ENCODE peak calls at places on chromosomes 13 and 19, in eight cellular contexts. One of them, this sample, is unnamed.

GRCh38 chr19:10962863-10963262 is 2.0 kb downstream of the SMARCA4 start:
- DNase-seq in pancreas: no peak
- DNase-seq in kidney epithelial cell: no peak
- DNase-seq in glutamatergic neuron: no peak
- DNase-seq in progenitor cell of endocrine pancreas: no peak
- DNase-seq in keratinocyte: no peak
- DNase-seq in astrocyte of the cerebellum: no peak
- DNase-seq in natural killer cell: no peak
- DNase-seq in this sample: no peak

GRCh38 chr13:67224148-67224846 is 5.8 kb downstream of the PCDH9 start:
- DNase-seq in progenitor cell of endocrine pancreas: no peak
- DNase-seq in keratinocyte: peak; percentile 17
- DNase-seq in kidney epithelial cell: no peak
- DNase-seq in glutamatergic neuron: peak; percentile 68
- DNase-seq in pancreas: peak; percentile 94
- DNase-seq in natural killer cell: no peak
- DNase-seq in astrocyte of the cerebellum: peak; percentile 72
- DNase-seq in this sample: no peak

GRCh38 chr19:49767380-49767779 is 579 bp downstream of the AP2A1 start:
- DNase-seq in natural killer cell: no peak
- DNase-seq in kidney epithelial cell: no peak
- DNase-seq in keratinocyte: no peak
- DNase-seq in pancreas: no peak
- DNase-seq in progenitor cell of endocrine pancreas: no peak
- DNase-seq in glutamatergic neuron: no peak
- DNase-seq in astrocyte of the cerebellum: no peak
- DNase-seq in this sample: no peak

GRCh38 chr19:10238172-10238783 is 7.1 kb upstream of the S1PR2 start:
- DNase-seq in keratinocyte: no peak
- DNase-seq in pancreas: no peak
- DNase-seq in glutamatergic neuron: no peak
- DNase-seq in progenitor cell of endocrine pancreas: no peak
- DNase-seq in kidney epithelial cell: no peak
- DNase-seq in natural killer cell: no peak
- DNase-seq in astrocyte of the cerebellum: no peak
- DNase-seq in this sample: no peak

GRCh38 chr19:10797541-10798256 is 38.3 kb downstream of the TMED1 start:
- DNase-seq in keratinocyte: no peak
- DNase-seq in progenitor cell of endocrine pancreas: no peak
- DNase-seq in glutamatergic neuron: no peak
- DNase-seq in pancreas: no peak
- DNase-seq in kidney epithelial cell: no peak
- DNase-seq in natural killer cell: peak; percentile 96
- DNase-seq in astrocyte of the cerebellum: no peak
- DNase-seq in this sample: no peak

GRCh38 chr13:97932006-97932405 is 21.5 kb upstream of the IPO5 start:
- DNase-seq in keratinocyte: no peak
- DNase-seq in pancreas: no peak
- DNase-seq in kidney epithelial cell: no peak
- DNase-seq in astrocyte of the cerebellum: no peak
- DNase-seq in glutamatergic neuron: no peak
- DNase-seq in natural killer cell: no peak
- DNase-seq in progenitor cell of endocrine pancreas: no peak
- DNase-seq in this sample: no peak

GRCh38 chr19:23116802-23117571 is at the start of gene ZNF730:
- DNase-seq in kidney epithelial cell: peak; percentile 70
- DNase-seq in pancreas: peak; percentile 29
- DNase-seq in keratinocyte: no peak
- DNase-seq in astrocyte of the cerebellum: peak; percentile 54
- DNase-seq in natural killer cell: peak; percentile 84
- DNase-seq in glutamatergic neuron: peak; percentile 80
- DNase-seq in progenitor cell of endocrine pancreas: peak; percentile 84
- DNase-seq in this sample: peak; percentile 47

GRCh38 chr19:16920816-16921529 is 32.2 kb downstream of the F2RL3 start:
- DNase-seq in keratinocyte: peak; percentile 73
- DNase-seq in astrocyte of the cerebellum: peak; percentile 38
- DNase-seq in glutamatergic neuron: no peak
- DNase-seq in progenitor cell of endocrine pancreas: no peak
- DNase-seq in pancreas: no peak
- DNase-seq in natural killer cell: no peak
- DNase-seq in kidney epithelial cell: no peak
- DNase-seq in this sample: peak; percentile 26

GRCh38 chr13:35694549-35695233 is 218.2 kb upstream of the MAB21L1 start:
- DNase-seq in keratinocyte: no peak
- DNase-seq in pancreas: no peak
- DNase-seq in astrocyte of the cerebellum: no peak
- DNase-seq in progenitor cell of endocrine pancreas: no peak
- DNase-seq in glutamatergic neuron: no peak
- DNase-seq in kidney epithelial cell: no peak
- DNase-seq in natural killer cell: no peak
- DNase-seq in this sample: no peak

GRCh38 chr19:58218899-58219298 is 9.8 kb upstream of the ZNF544 start:
- DNase-seq in glutamatergic neuron: peak; percentile 27
- DNase-seq in progenitor cell of endocrine pancreas: no peak
- DNase-seq in natural killer cell: no peak
- DNase-seq in astrocyte of the cerebellum: no peak
- DNase-seq in keratinocyte: no peak
- DNase-seq in kidney epithelial cell: no peak
- DNase-seq in pancreas: no peak
- DNase-seq in this sample: no peak

GRCh38 chr13:85557651-85558050 is 241.6 kb downstream of the SLITRK6 start:
- DNase-seq in keratinocyte: no peak
- DNase-seq in astrocyte of the cerebellum: no peak
- DNase-seq in kidney epithelial cell: no peak
- DNase-seq in glutamatergic neuron: no peak
- DNase-seq in progenitor cell of endocrine pancreas: no peak
- DNase-seq in natural killer cell: no peak
- DNase-seq in pancreas: no peak
- DNase-seq in this sample: no peak

GRCh38 chr13:107642841-107643240 is 572.5 kb downstream of the LIG4 start:
- DNase-seq in glutamatergic neuron: peak; percentile 27
- DNase-seq in kidney epithelial cell: no peak
- DNase-seq in keratinocyte: no peak
- DNase-seq in astrocyte of the cerebellum: no peak
- DNase-seq in pancreas: no peak
- DNase-seq in natural killer cell: no peak
- DNase-seq in progenitor cell of endocrine pancreas: no peak
- DNase-seq in this sample: no peak

DNA sequence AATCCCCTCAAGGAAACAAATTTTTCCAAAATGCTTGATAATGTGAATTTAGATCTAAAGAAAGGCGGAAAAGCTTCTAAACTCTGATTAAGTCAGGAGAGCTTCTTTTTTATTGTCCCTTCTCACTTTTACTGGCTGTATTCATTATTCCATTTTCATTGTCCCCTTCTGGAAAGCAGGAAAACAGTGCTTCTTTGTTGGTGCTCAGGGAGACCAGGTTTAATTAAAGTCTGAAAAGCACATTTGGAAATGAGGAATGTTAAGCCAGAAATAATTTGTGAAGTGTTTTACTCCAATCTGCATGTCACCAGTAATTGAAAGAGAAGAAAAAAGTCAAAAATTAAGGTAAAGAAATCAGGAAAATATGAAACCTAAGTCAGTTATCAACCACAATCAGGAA is 43.5 kb upstream of the TSC22D1 start:
- DNase-seq in astrocyte of the cerebellum: no peak
- DNase-seq in natural killer cell: no peak
- DNase-seq in glutamatergic neuron: no peak
- DNase-seq in kidney epithelial cell: no peak
- DNase-seq in progenitor cell of endocrine pancreas: no peak
- DNase-seq in pancreas: no peak
- DNase-seq in keratinocyte: no peak
- DNase-seq in this sample: no peak
- TF ChIP-seq CTCF in astrocyte of the cerebellum: no peak
- TF ChIP-seq CTCF in natural killer cell: no peak
- TF ChIP-seq CTCF in glutamatergic neuron: no peak
- TF ChIP-seq CTCF in kidney epithelial cell: no peak
- TF ChIP-seq CTCF in progenitor cell of endocrine pancreas: no peak
- TF ChIP-seq CTCF in pancreas: no peak
- TF ChIP-seq CTCF in keratinocyte: no peak
- TF ChIP-seq CTCF in this sample: no peak

GRCh38 chr19:36489139-36489919 is at the start of gene ZNF566:
- DNase-seq in astrocyte of the cerebellum: peak; percentile 93
- DNase-seq in pancreas: peak; percentile 92
- DNase-seq in progenitor cell of endocrine pancreas: peak; percentile 93
- DNase-seq in glutamatergic neuron: peak; percentile 94
- DNase-seq in kidney epithelial cell: peak; percentile 96
- DNase-seq in natural killer cell: peak; percentile 84
- DNase-seq in keratinocyte: peak; percentile 95
- DNase-seq in this sample: peak; percentile 86

GRCh38 chr19:36483653-36484052 is 5.7 kb downstream of the ZNF566 start:
- DNase-seq in keratinocyte: no peak
- DNase-seq in astrocyte of the cerebellum: no peak
- DNase-seq in kidney epithelial cell: no peak
- DNase-seq in glutamatergic neuron: no peak
- DNase-seq in natural killer cell: no peak
- DNase-seq in progenitor cell of endocrine pancreas: no peak
- DNase-seq in pancreas: no peak
- DNase-seq in this sample: no peak

GRCh38 chr19:36489920-36490415 is 607 bp upstream of the ZNF566 start:
- DNase-seq in progenitor cell of endocrine pancreas: no peak
- DNase-seq in glutamatergic neuron: peak; percentile 81
- DNase-seq in astrocyte of the cerebellum: peak; percentile 89
- DNase-seq in pancreas: no peak
- DNase-seq in natural killer cell: peak; percentile 63
- DNase-seq in keratinocyte: peak; percentile 75
- DNase-seq in kidney epithelial cell: peak; percentile 64
- DNase-seq in this sample: no peak

GRCh38 chr19:36488118-36488815 is 1.1 kb downstream of the ZNF566 start:
- DNase-seq in kidney epithelial cell: no peak
- DNase-seq in natural killer cell: no peak
- DNase-seq in progenitor cell of endocrine pancreas: no peak
- DNase-seq in astrocyte of the cerebellum: no peak
- DNase-seq in keratinocyte: no peak
- DNase-seq in glutamatergic neuron: no peak
- DNase-seq in pancreas: no peak
- DNase-seq in this sample: no peak

DNA sequence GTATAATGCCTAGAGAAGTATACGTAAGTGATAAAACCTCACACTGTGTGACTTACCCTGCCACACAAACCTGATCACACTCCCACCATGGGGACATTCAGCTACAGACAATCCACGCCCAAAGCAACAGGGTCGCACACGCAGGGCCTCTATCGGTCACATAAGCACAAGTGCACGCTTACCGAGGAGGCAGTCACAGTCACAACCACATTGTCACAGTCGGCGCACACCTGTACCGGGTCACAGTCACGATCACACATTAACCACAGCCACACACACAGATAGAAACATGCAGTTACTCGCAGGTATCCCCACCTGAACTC is 584 bp downstream of the ZNF566 start:
- DNase-seq in pancreas: peak; percentile 36
- DNase-seq in progenitor cell of endocrine pancreas: no peak
- DNase-seq in glutamatergic neuron: peak; percentile 17
- DNase-seq in astrocyte of the cerebellum: no peak
- DNase-seq in natural killer cell: no peak
- DNase-seq in keratinocyte: no peak
- DNase-seq in kidney epithelial cell: no peak
- DNase-seq in this sample: no peak
- TF ChIP-seq CTCF in pancreas: no peak
- TF ChIP-seq CTCF in progenitor cell of endocrine pancreas: peak; percentile 8
- TF ChIP-seq CTCF in glutamatergic neuron: no peak
- TF ChIP-seq CTCF in astrocyte of the cerebellum: no peak
- TF ChIP-seq CTCF in natural killer cell: no peak
- TF ChIP-seq CTCF in keratinocyte: no peak
- TF ChIP-seq CTCF in kidney epithelial cell: no peak
- TF ChIP-seq CTCF in this sample: no peak

GRCh38 chr19:3710265-3710812 is 2.2 kb downstream of the TJP3 start:
- DNase-seq in progenitor cell of endocrine pancreas: no peak
- DNase-seq in astrocyte of the cerebellum: no peak
- DNase-seq in pancreas: peak; percentile 98
- DNase-seq in kidney epithelial cell: no peak
- DNase-seq in keratinocyte: no peak
- DNase-seq in natural killer cell: no peak
- DNase-seq in glutamatergic neuron: no peak
- DNase-seq in this sample: peak; percentile 94

GRCh38 chr19:3712663-3713531 is 4.7 kb downstream of the TJP3 start:
- DNase-seq in progenitor cell of endocrine pancreas: no peak
- DNase-seq in kidney epithelial cell: no peak
- DNase-seq in keratinocyte: no peak
- DNase-seq in natural killer cell: no peak
- DNase-seq in pancreas: no peak
- DNase-seq in astrocyte of the cerebellum: no peak
- DNase-seq in glutamatergic neuron: no peak
- DNase-seq in this sample: no peak

GRCh38 chr19:3707868-3708206 is 347 bp upstream of the TJP3 start:
- DNase-seq in keratinocyte: no peak
- DNase-seq in pancreas: no peak
- DNase-seq in progenitor cell of endocrine pancreas: no peak
- DNase-seq in kidney epithelial cell: no peak
- DNase-seq in natural killer cell: no peak
- DNase-seq in glutamatergic neuron: no peak
- DNase-seq in astrocyte of the cerebellum: no peak
- DNase-seq in this sample: no peak

DNA sequence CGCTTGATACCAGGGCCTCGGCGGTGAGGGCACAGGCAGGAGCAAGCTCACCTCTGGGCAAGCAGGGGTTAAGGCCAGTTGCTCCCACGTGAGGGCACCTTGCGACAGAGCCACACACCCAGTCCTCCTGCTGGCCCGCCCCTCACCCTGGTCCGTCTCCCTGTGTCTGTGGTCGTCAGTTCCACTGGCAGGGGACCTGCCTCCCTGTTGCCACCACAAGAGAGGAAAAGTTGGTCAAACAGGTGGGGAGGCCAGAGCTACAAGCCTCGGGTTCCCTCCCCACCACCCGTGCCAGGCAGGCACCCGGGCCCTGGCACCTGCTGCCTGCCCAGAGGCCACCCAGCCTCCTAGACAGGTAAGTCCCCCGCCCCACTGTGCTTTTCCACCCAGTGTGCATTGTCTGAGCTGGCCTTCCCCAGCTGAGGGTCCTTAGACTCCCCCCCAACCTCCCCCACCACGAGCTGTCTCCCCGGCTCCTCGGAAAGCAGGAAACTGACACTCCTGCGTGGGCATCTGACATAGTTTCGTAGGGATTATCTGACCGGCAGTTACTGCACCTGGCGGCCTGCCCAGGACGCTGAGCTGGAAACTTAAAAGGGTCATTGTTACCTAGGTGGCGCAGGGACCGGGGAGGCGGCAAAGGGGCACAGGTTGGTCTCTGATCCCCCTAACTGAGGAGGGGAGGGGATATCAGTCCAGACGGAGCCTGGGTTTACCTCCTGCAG is at the start of gene TJP3:
- DNase-seq in progenitor cell of endocrine pancreas: no peak
- DNase-seq in pancreas: peak; percentile 90
- DNase-seq in astrocyte of the cerebellum: no peak
- DNase-seq in kidney epithelial cell: no peak
- DNase-seq in glutamatergic neuron: no peak
- DNase-seq in keratinocyte: no peak
- DNase-seq in natural killer cell: no peak
- DNase-seq in this sample: no peak
- TF ChIP-seq CTCF in progenitor cell of endocrine pancreas: no peak
- TF ChIP-seq CTCF in pancreas: no peak
- TF ChIP-seq CTCF in astrocyte of the cerebellum: no peak
- TF ChIP-seq CTCF in kidney epithelial cell: no peak
- TF ChIP-seq CTCF in glutamatergic neuron: no peak
- TF ChIP-seq CTCF in keratinocyte: no peak
- TF ChIP-seq CTCF in natural killer cell: no peak
- TF ChIP-seq CTCF in this sample: no peak

DNA sequence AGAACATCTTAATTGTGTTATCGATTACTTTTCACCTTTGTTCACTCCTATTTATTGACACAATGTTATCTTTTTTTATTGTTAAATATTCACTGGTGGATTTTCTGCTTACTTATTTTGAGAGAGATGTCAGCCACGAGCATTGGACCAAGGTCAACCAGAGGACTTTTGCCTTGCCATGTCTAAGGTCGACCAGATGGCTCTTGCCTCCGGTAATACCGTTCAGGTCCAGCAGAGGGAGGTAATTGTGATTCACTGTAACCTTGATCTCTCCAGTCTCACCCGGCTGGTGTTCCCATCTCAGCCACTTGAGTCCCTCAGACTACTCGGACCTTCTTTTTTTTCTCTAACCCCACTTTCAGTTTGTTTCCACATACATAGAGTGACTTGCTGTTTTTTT is 1438.1 kb downstream of the UQCRFS1 start:
- DNase-seq in natural killer cell: no peak
- DNase-seq in astrocyte of the cerebellum: no peak
- DNase-seq in kidney epithelial cell: no peak
- DNase-seq in progenitor cell of endocrine pancreas: no peak
- DNase-seq in pancreas: no peak
- DNase-seq in keratinocyte: no peak
- DNase-seq in glutamatergic neuron: no peak
- DNase-seq in this sample: no peak
- TF ChIP-seq CTCF in natural killer cell: peak; percentile 19
- TF ChIP-seq CTCF in astrocyte of the cerebellum: peak; percentile 26
- TF ChIP-seq CTCF in kidney epithelial cell: peak; percentile 41
- TF ChIP-seq CTCF in progenitor cell of endocrine pancreas: no peak
- TF ChIP-seq CTCF in pancreas: no peak
- TF ChIP-seq CTCF in keratinocyte: no peak
- TF ChIP-seq CTCF in glutamatergic neuron: no peak
- TF ChIP-seq CTCF in this sample: peak; percentile 64

This sample was measured in CD14-positive monocyte.